ENCODE peak calls at places on chromosomes 7 and 10, in five cellular contexts. Y is glutamatergic neuron; C is AG04449; M is stimulated activated CD4-positive, alpha-beta T cell treated with anti-CD3 and anti-CD28 coated beads, Interleukin-2, amount 100 ng/mL, for 4 hours; W is GM23248. K is an unnamed sample.

GRCh38 chr7:128425851-128426250 is 16.1 kb upstream of the IMPDH1 start:
- DNase-seq in M (peak; percentile 66), W (peak; percentile 64), Y (peak; percentile 83), C (no peak), K (peak; percentile 83)

GRCh38 chr10:128926693-128927092 is 540.3 kb upstream of the MGMT start:
- DNase-seq in Y (no peak), M (no peak), W (no peak), C (no peak), K (no peak)

GRCh38 chr7:39260279-39260844 is 282.7 kb downstream of the POU6F2 start:
- DNase-seq in C (no peak), Y (no peak), W (no peak), M (no peak), K (no peak)

GRCh38 chr10:91051834-91052233 is 130.9 kb upstream of the ANKRD1 start:
- DNase-seq in W (peak; percentile 29), Y (no peak), C (no peak), M (no peak), K (no peak)

GRCh38 chr10:93701903-93702277 is 502 bp downstream of the FRA10AC1 start:
- DNase-seq in M (no peak), C (peak; percentile 7), Y (no peak), W (peak; percentile 72), K (peak; percentile 7)

GRCh38 chr10:79102056-79102874 is 33.5 kb downstream of the ZMIZ1 start:
- DNase-seq in M (no peak), C (no peak), W (peak; percentile 72), Y (peak; percentile 70), K (no peak)

GRCh38 chr7:157976406-157976805 is 611.2 kb downstream of the PTPRN2 start:
- DNase-seq in W (no peak), M (no peak), C (no peak), Y (no peak), K (no peak)

GRCh38 chr10:4241724-4242345 is 456.8 kb upstream of the KLF6 start:
- DNase-seq in Y (no peak), M (no peak), W (peak; percentile 96), C (peak; percentile 100), K (no peak)

GRCh38 chr10:133378251-133379096 is 588 bp upstream of the PAOX start:
- DNase-seq in W (peak; percentile 74), Y (peak; percentile 66), M (no peak), C (no peak), K (no peak)

GRCh38 chr10:311901-312665 is 176.8 kb downstream of the ZMYND11 start:
- DNase-seq in W (no peak), Y (no peak), C (no peak), M (no peak), K (no peak)

GRCh38 chr7:27152816-27153486 is 568 bp upstream of the HOXA3 start:
- DNase-seq in M (no peak), Y (no peak), W (no peak), C (no peak), K (no peak)

GRCh38 chr10:44132361-44133289 is 252.3 kb downstream of the CXCL12 start:
- DNase-seq in C (no peak), M (no peak), W (peak; percentile 15), Y (no peak), K (no peak)

GRCh38 chr10:20714518-20714917 is 182.6 kb downstream of the NEBL start:
- DNase-seq in Y (no peak), M (no peak), C (no peak), W (no peak), K (no peak)

GRCh38 chr7:7969306-7970112 is 913 bp downstream of the GLCCI1 start:
- DNase-seq in M (no peak), C (no peak), W (peak; percentile 63), Y (peak; percentile 43), K (peak; percentile 30)

GRCh38 chr10:127649642-127650041 is 87.3 kb upstream of the FOXI2 start:
- DNase-seq in M (no peak), W (peak; percentile 1), C (no peak), Y (peak; percentile 21), K (no peak)

GRCh38 chr7:99822731-99823718 is 4.8 kb upstream of the CYP3A43 start:
- DNase-seq in M (no peak), C (no peak), W (no peak), Y (no peak), K (no peak)

GRCh38 chr10:76311752-76312699 is 880.6 kb downstream of the LRMDA start:
- DNase-seq in C (no peak), M (no peak), Y (no peak), W (peak; percentile 45), K (no peak)

GRCh38 chr7:111168182-111168581 is 77.3 kb downstream of the LRRN3 start:
- DNase-seq in Y (no peak), W (peak; percentile 20), M (no peak), C (no peak), K (no peak)

GRCh38 chr7:44048031-44048795 is 3.7 kb downstream of the DBNL start:
- DNase-seq in W (no peak), Y (no peak), M (no peak), C (no peak), K (no peak)

GRCh38 chr7:129606801-129607200 is 4.7 kb upstream of the NRF1 start:
- DNase-seq in M (no peak), W (no peak), C (no peak), Y (no peak), K (no peak)

K was measured in activated T-cell treated with anti-CD3 and anti-CD28 coated beads for 4 hours.